ENCODE peak calls at places on chromosomes 4 and X, in six cellular contexts. One of them, this sample, is unnamed.

GRCh38 chr4:165464813-165465381 is 86.1 kb downstream of the CPE start:
- DNase-seq in neural crest cell: no peak
- DNase-seq in glutamatergic neuron: no peak
- DNase-seq in hepatocyte: peak; percentile 64
- DNase-seq in cardiac fibroblast: peak; percentile 67
- DNase-seq in progenitor cell of endocrine pancreas: no peak
- DNase-seq in this sample: peak; percentile 58

GRCh38 chr4:125741825-125742452 is 427.2 kb downstream of the FAT4 start:
- DNase-seq in neural crest cell: no peak
- DNase-seq in glutamatergic neuron: no peak
- DNase-seq in hepatocyte: peak; percentile 17
- DNase-seq in cardiac fibroblast: peak; percentile 68
- DNase-seq in progenitor cell of endocrine pancreas: no peak
- DNase-seq in this sample: peak; percentile 61

GRCh38 chr4:3328814-3329663 is 36.2 kb downstream of the RGS12 start:
- DNase-seq in neural crest cell: no peak
- DNase-seq in glutamatergic neuron: no peak
- DNase-seq in hepatocyte: no peak
- DNase-seq in cardiac fibroblast: no peak
- DNase-seq in progenitor cell of endocrine pancreas: no peak
- DNase-seq in this sample: no peak

GRCh38 chrX:53445977-53446376 is 11.8 kb upstream of the HSD17B10 start:
- DNase-seq in neural crest cell: peak; percentile 23
- DNase-seq in glutamatergic neuron: peak; percentile 63
- DNase-seq in hepatocyte: peak; percentile 51
- DNase-seq in cardiac fibroblast: peak; percentile 49
- DNase-seq in progenitor cell of endocrine pancreas: no peak
- DNase-seq in this sample: peak; percentile 35

GRCh38 chr4:94849901-94850300 is 92.1 kb downstream of the BMPR1B start:
- DNase-seq in neural crest cell: no peak
- DNase-seq in glutamatergic neuron: no peak
- DNase-seq in hepatocyte: no peak
- DNase-seq in cardiac fibroblast: no peak
- DNase-seq in progenitor cell of endocrine pancreas: no peak
- DNase-seq in this sample: no peak

GRCh38 chrX:136880452-136881013 is at the start of gene RBMX:
- DNase-seq in neural crest cell: peak; percentile 87
- DNase-seq in glutamatergic neuron: peak; percentile 83
- DNase-seq in hepatocyte: peak; percentile 91
- DNase-seq in cardiac fibroblast: peak; percentile 96
- DNase-seq in progenitor cell of endocrine pancreas: peak; percentile 74
- DNase-seq in this sample: peak; percentile 93

GRCh38 chr4:176002007-176002623 is 63.5 kb upstream of the WDR17 start:
- DNase-seq in neural crest cell: peak; percentile 45
- DNase-seq in glutamatergic neuron: peak; percentile 59
- DNase-seq in hepatocyte: peak; percentile 46
- DNase-seq in cardiac fibroblast: peak; percentile 4
- DNase-seq in progenitor cell of endocrine pancreas: peak; percentile 53
- DNase-seq in this sample: no peak

GRCh38 chr4:40233227-40233626 is 36.4 kb downstream of the RHOH start:
- DNase-seq in neural crest cell: no peak
- DNase-seq in glutamatergic neuron: no peak
- DNase-seq in hepatocyte: no peak
- DNase-seq in cardiac fibroblast: no peak
- DNase-seq in progenitor cell of endocrine pancreas: no peak
- DNase-seq in this sample: no peak

GRCh38 chr4:8185280-8185679 is 13.8 kb upstream of the SH3TC1 start:
- DNase-seq in neural crest cell: no peak
- DNase-seq in glutamatergic neuron: no peak
- DNase-seq in hepatocyte: no peak
- DNase-seq in cardiac fibroblast: peak; percentile 98
- DNase-seq in progenitor cell of endocrine pancreas: no peak
- DNase-seq in this sample: peak; percentile 93

GRCh38 chrX:17740137-17741122 is 3.1 kb downstream of the SCML1 start:
- DNase-seq in neural crest cell: no peak
- DNase-seq in glutamatergic neuron: no peak
- DNase-seq in hepatocyte: no peak
- DNase-seq in cardiac fibroblast: no peak
- DNase-seq in progenitor cell of endocrine pancreas: no peak
- DNase-seq in this sample: no peak

GRCh38 chr4:6687947-6688878 is 5.5 kb upstream of the S100P start:
- DNase-seq in neural crest cell: no peak
- DNase-seq in glutamatergic neuron: no peak
- DNase-seq in hepatocyte: peak; percentile 70
- DNase-seq in cardiac fibroblast: no peak
- DNase-seq in progenitor cell of endocrine pancreas: no peak
- DNase-seq in this sample: no peak

GRCh38 chrX:86195343-86195742 is 47.1 kb downstream of the DACH2 start:
- DNase-seq in neural crest cell: no peak
- DNase-seq in glutamatergic neuron: no peak
- DNase-seq in hepatocyte: no peak
- DNase-seq in cardiac fibroblast: no peak
- DNase-seq in progenitor cell of endocrine pancreas: no peak
- DNase-seq in this sample: no peak

GRCh38 chr4:8725071-8725841 is 132.7 kb downstream of the CPZ start:
- DNase-seq in neural crest cell: no peak
- DNase-seq in glutamatergic neuron: no peak
- DNase-seq in hepatocyte: no peak
- DNase-seq in cardiac fibroblast: no peak
- DNase-seq in progenitor cell of endocrine pancreas: no peak
- DNase-seq in this sample: no peak

GRCh38 chrX:13535371-13535770 is 34.0 kb upstream of the EGFL6 start:
- DNase-seq in neural crest cell: no peak
- DNase-seq in glutamatergic neuron: no peak
- DNase-seq in hepatocyte: no peak
- DNase-seq in cardiac fibroblast: no peak
- DNase-seq in progenitor cell of endocrine pancreas: no peak
- DNase-seq in this sample: no peak

GRCh38 chrX:18422325-18422724 is 3.1 kb upstream of the CDKL5 start:
- DNase-seq in neural crest cell: no peak
- DNase-seq in glutamatergic neuron: no peak
- DNase-seq in hepatocyte: no peak
- DNase-seq in cardiac fibroblast: peak; percentile 90
- DNase-seq in progenitor cell of endocrine pancreas: no peak
- DNase-seq in this sample: peak; percentile 78

GRCh38 chr4:10296730-10297129 is 160.5 kb downstream of the ZNF518B start:
- DNase-seq in neural crest cell: peak; percentile 20
- DNase-seq in glutamatergic neuron: no peak
- DNase-seq in hepatocyte: peak; percentile 21
- DNase-seq in cardiac fibroblast: no peak
- DNase-seq in progenitor cell of endocrine pancreas: no peak
- DNase-seq in this sample: no peak

GRCh38 chrX:51955200-51955599 is 61.8 kb downstream of the MAGED1 start:
- DNase-seq in neural crest cell: no peak
- DNase-seq in glutamatergic neuron: no peak
- DNase-seq in hepatocyte: no peak
- DNase-seq in cardiac fibroblast: no peak
- DNase-seq in progenitor cell of endocrine pancreas: no peak
- DNase-seq in this sample: no peak

GRCh38 chr4:166458756-166459155 is 585.7 kb downstream of the TLL1 start:
- DNase-seq in neural crest cell: no peak
- DNase-seq in glutamatergic neuron: no peak
- DNase-seq in hepatocyte: no peak
- DNase-seq in cardiac fibroblast: peak; percentile 72
- DNase-seq in progenitor cell of endocrine pancreas: no peak
- DNase-seq in this sample: peak; percentile 16

GRCh38 chrX:82666355-82666754 is 841.7 kb upstream of the POU3F4 start:
- DNase-seq in neural crest cell: no peak
- DNase-seq in glutamatergic neuron: no peak
- DNase-seq in hepatocyte: no peak
- DNase-seq in cardiac fibroblast: peak; percentile 0
- DNase-seq in progenitor cell of endocrine pancreas: no peak
- DNase-seq in this sample: peak; percentile 1

GRCh38 chr4:48129307-48130014 is 4.6 kb downstream of the TXK start:
- DNase-seq in neural crest cell: no peak
- DNase-seq in glutamatergic neuron: no peak
- DNase-seq in hepatocyte: peak; percentile 30
- DNase-seq in cardiac fibroblast: no peak
- DNase-seq in progenitor cell of endocrine pancreas: no peak
- DNase-seq in this sample: no peak

GRCh38 chr4:16692021-16692420 is 206.4 kb downstream of the LDB2 start:
- DNase-seq in neural crest cell: no peak
- DNase-seq in glutamatergic neuron: no peak
- DNase-seq in hepatocyte: no peak
- DNase-seq in cardiac fibroblast: peak; percentile 31
- DNase-seq in progenitor cell of endocrine pancreas: no peak
- DNase-seq in this sample: no peak

GRCh38 chrX:104335765-104336164 is 81.0 kb upstream of the ESX1 start:
- DNase-seq in neural crest cell: no peak
- DNase-seq in glutamatergic neuron: no peak
- DNase-seq in hepatocyte: no peak
- DNase-seq in cardiac fibroblast: peak; percentile 86
- DNase-seq in progenitor cell of endocrine pancreas: no peak
- DNase-seq in this sample: peak; percentile 85

GRCh38 chr4:130632731-130633604 is 1537.0 kb downstream of the C4orf33 start:
- DNase-seq in neural crest cell: no peak
- DNase-seq in glutamatergic neuron: no peak
- DNase-seq in hepatocyte: no peak
- DNase-seq in cardiac fibroblast: peak; percentile 62
- DNase-seq in progenitor cell of endocrine pancreas: no peak
- DNase-seq in this sample: peak; percentile 92

GRCh38 chrX:147550217-147550616 is 361.5 kb upstream of the FMR1 start:
- DNase-seq in neural crest cell: peak; percentile 40
- DNase-seq in glutamatergic neuron: peak; percentile 53
- DNase-seq in hepatocyte: peak; percentile 36
- DNase-seq in cardiac fibroblast: no peak
- DNase-seq in progenitor cell of endocrine pancreas: no peak
- DNase-seq in this sample: no peak
- TF ChIP-seq CTCF in neural crest cell: peak; percentile 63
- TF ChIP-seq CTCF in glutamatergic neuron: peak; percentile 61
- TF ChIP-seq CTCF in hepatocyte: peak; percentile 46
- TF ChIP-seq CTCF in cardiac fibroblast: no peak
- TF ChIP-seq CTCF in progenitor cell of endocrine pancreas: peak; percentile 65
- TF ChIP-seq CTCF in this sample: no peak

DNA sequence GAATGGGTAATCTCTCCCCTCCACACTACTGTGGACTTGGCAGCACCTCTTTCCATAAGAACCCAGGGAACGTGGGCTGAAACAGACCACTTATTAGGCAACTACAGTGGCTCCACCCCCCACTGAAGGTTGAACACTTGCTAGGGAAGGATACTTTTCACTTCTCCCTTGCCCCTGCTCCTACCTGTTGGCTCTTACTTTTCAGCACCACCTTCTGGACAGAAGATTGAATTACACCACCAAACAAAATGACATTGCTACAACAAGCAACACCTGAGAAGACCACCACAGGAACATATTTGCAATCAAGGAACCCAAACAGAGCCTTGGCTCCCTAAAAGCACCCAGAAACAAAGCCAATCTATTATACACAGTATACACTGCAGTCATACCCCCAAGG is 132.1 kb upstream of the CXCL13 start:
- DNase-seq in neural crest cell: no peak
- DNase-seq in glutamatergic neuron: no peak
- DNase-seq in hepatocyte: peak; percentile 20
- DNase-seq in cardiac fibroblast: peak; percentile 11
- DNase-seq in progenitor cell of endocrine pancreas: no peak
- DNase-seq in this sample: no peak
- TF ChIP-seq CTCF in neural crest cell: peak; percentile 51
- TF ChIP-seq CTCF in glutamatergic neuron: peak; percentile 69
- TF ChIP-seq CTCF in hepatocyte: peak; percentile 26
- TF ChIP-seq CTCF in cardiac fibroblast: peak; percentile 29
- TF ChIP-seq CTCF in progenitor cell of endocrine pancreas: peak; percentile 49
- TF ChIP-seq CTCF in this sample: peak; percentile 30

GRCh38 chr4:880684-881405 is 51.3 kb downstream of the GAK start:
- DNase-seq in neural crest cell: no peak
- DNase-seq in glutamatergic neuron: no peak
- DNase-seq in hepatocyte: no peak
- DNase-seq in cardiac fibroblast: no peak
- DNase-seq in progenitor cell of endocrine pancreas: no peak
- DNase-seq in this sample: no peak
- TF ChIP-seq CTCF in neural crest cell: no peak
- TF ChIP-seq CTCF in glutamatergic neuron: no peak
- TF ChIP-seq CTCF in hepatocyte: no peak
- TF ChIP-seq CTCF in cardiac fibroblast: no peak
- TF ChIP-seq CTCF in progenitor cell of endocrine pancreas: no peak
- TF ChIP-seq CTCF in this sample: no peak

GRCh38 chrX:11531226-11531625 is 134.5 kb downstream of the ARHGAP6 start:
- DNase-seq in neural crest cell: no peak
- DNase-seq in glutamatergic neuron: no peak
- DNase-seq in hepatocyte: peak; percentile 16
- DNase-seq in cardiac fibroblast: peak; percentile 58
- DNase-seq in progenitor cell of endocrine pancreas: no peak
- DNase-seq in this sample: peak; percentile 37
- TF ChIP-seq CTCF in neural crest cell: peak; percentile 59
- TF ChIP-seq CTCF in glutamatergic neuron: no peak
- TF ChIP-seq CTCF in hepatocyte: peak; percentile 47
- TF ChIP-seq CTCF in cardiac fibroblast: peak; percentile 41
- TF ChIP-seq CTCF in progenitor cell of endocrine pancreas: peak; percentile 38
- TF ChIP-seq CTCF in this sample: no peak

DNA sequence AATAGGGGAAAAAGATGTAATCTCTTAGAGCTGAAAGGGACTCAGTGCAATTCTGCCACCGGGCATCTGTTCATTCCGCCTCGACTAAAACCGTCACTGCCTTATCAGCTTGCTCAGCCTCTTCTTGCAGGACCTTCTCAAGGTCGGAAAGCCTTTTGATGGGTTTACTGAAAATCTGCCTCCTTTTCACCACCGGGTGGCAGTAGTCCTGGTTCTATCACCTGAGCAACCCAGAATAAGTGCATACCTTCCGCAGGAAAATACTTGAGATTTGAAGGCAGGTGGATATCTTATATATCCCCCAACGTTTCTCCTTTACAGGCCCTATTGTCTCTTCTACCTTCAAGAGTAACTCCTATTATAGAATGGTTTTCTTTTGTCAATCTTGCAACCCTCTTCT is 103.4 kb upstream of the PAK3 start:
- DNase-seq in neural crest cell: peak; percentile 9
- DNase-seq in glutamatergic neuron: peak; percentile 26
- DNase-seq in hepatocyte: peak; percentile 51
- DNase-seq in cardiac fibroblast: peak; percentile 31
- DNase-seq in progenitor cell of endocrine pancreas: peak; percentile 12
- DNase-seq in this sample: peak; percentile 27
- TF ChIP-seq CTCF in neural crest cell: peak; percentile 70
- TF ChIP-seq CTCF in glutamatergic neuron: peak; percentile 41
- TF ChIP-seq CTCF in hepatocyte: peak; percentile 55
- TF ChIP-seq CTCF in cardiac fibroblast: no peak
- TF ChIP-seq CTCF in progenitor cell of endocrine pancreas: peak; percentile 71
- TF ChIP-seq CTCF in this sample: peak; percentile 55

GRCh38 chr4:113978561-113979156 is 788 bp downstream of the ARSJ start:
- DNase-seq in neural crest cell: no peak
- DNase-seq in glutamatergic neuron: no peak
- DNase-seq in hepatocyte: peak; percentile 40
- DNase-seq in cardiac fibroblast: no peak
- DNase-seq in progenitor cell of endocrine pancreas: no peak
- DNase-seq in this sample: peak; percentile 56
- TF ChIP-seq CTCF in neural crest cell: no peak
- TF ChIP-seq CTCF in glutamatergic neuron: no peak
- TF ChIP-seq CTCF in hepatocyte: no peak
- TF ChIP-seq CTCF in cardiac fibroblast: no peak
- TF ChIP-seq CTCF in progenitor cell of endocrine pancreas: no peak
- TF ChIP-seq CTCF in this sample: no peak

DNA sequence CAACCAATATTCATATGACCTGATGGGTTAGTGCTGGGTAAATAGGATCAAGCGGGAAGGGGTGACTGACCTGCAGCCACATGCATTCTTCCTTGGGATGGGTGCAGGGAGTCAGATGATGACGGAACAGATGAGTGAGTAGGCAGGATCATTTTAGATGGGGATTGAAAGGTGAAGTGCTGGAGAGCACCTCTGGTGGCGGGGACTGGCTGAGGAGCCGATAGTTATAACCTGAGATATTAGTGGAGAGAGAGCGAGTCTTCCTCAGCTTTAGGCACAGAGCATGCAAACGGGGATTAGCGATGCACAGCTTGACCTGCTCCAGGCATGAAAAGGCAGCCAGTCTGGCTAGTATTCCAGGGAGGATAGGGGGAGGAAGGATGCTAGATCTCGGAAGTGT is 99.1 kb downstream of the AFF1 start:
- DNase-seq in neural crest cell: no peak
- DNase-seq in glutamatergic neuron: no peak
- DNase-seq in hepatocyte: no peak
- DNase-seq in cardiac fibroblast: no peak
- DNase-seq in progenitor cell of endocrine pancreas: no peak
- DNase-seq in this sample: no peak
- TF ChIP-seq CTCF in neural crest cell: no peak
- TF ChIP-seq CTCF in glutamatergic neuron: no peak
- TF ChIP-seq CTCF in hepatocyte: no peak
- TF ChIP-seq CTCF in cardiac fibroblast: no peak
- TF ChIP-seq CTCF in progenitor cell of endocrine pancreas: peak; percentile 21
- TF ChIP-seq CTCF in this sample: no peak